ENCODE peak calls at places on chromosome 11, in five cellular contexts. Z is mesendoderm, K is H9, T is IMR-90, R is mesenchymal stem cell. X is an unnamed sample.

GRCh38 chr11:125568970-125569912 is at the start of gene EI24:
- DNase-seq in Z (peak), K (peak), T (peak), R (peak), X (peak)

GRCh38 chr11:70826541-70826943 is 425.8 kb downstream of the SHANK2 start:
- DNase-seq in Z (peak), K (peak), T (no peak), R (no peak), X (no peak)

GRCh38 chr11:15336016-15336415 is 221.3 kb downstream of the INSC start:
- DNase-seq in Z (peak), K (peak), T (no peak), R (no peak), X (no peak)

GRCh38 chr11:111851636-111852035 is 19.7 kb downstream of the ALG9 start:
- DNase-seq in Z (no peak), K (no peak), T (peak), R (peak), X (no peak)

GRCh38 chr11:12149672-12150225 is 39.4 kb downstream of the MICAL2 start:
- DNase-seq in Z (no peak), K (no peak), T (peak), R (peak), X (no peak)

GRCh38 chr11:98130117-98130625 is 890.6 kb upstream of the CNTN5 start:
- DNase-seq in Z (no peak), K (no peak), T (no peak), R (no peak), X (no peak)

GRCh38 chr11:108733479-108734116 is 68.7 kb downstream of the DDX10 start:
- DNase-seq in Z (peak), K (no peak), T (peak), R (peak), X (no peak)

GRCh38 chr11:61695917-61696316 is 15.7 kb downstream of the DAGLA start:
- DNase-seq in Z (peak), K (no peak), T (peak), R (peak), X (peak)

GRCh38 chr11:104254347-104254746 is 90.4 kb upstream of the PDGFD start:
- DNase-seq in Z (peak), K (peak), T (no peak), R (peak), X (peak)

GRCh38 chr11:77136074-77136473 is 8.0 kb downstream of the MYO7A start:
- DNase-seq in Z (no peak), K (no peak), T (peak), R (peak), X (no peak)

GRCh38 chr11:37699644-37700043 is 1101.6 kb upstream of the RAG2 start:
- DNase-seq in Z (peak), K (no peak), T (no peak), R (no peak), X (no peak)

GRCh38 chr11:96481806-96482592 is 92.2 kb downstream of the JRKL start:
- DNase-seq in Z (no peak), K (no peak), T (no peak), R (no peak), X (no peak)

GRCh38 chr11:70611166-70611565 is 212.8 kb downstream of the CTTN start:
- DNase-seq in Z (no peak), K (no peak), T (no peak), R (no peak), X (no peak)

GRCh38 chr11:9827700-9828099 is 163.8 kb downstream of the SWAP70 start:
- DNase-seq in Z (no peak), K (no peak), T (no peak), R (no peak), X (no peak)

GRCh38 chr11:33403344-33403743 is 146.2 kb downstream of the HIPK3 start:
- DNase-seq in Z (no peak), K (no peak), T (no peak), R (no peak), X (no peak)
- H3K23ac ChIP-seq in Z (no peak), K (no peak), T (peak), R (no peak), X (peak)

DNA sequence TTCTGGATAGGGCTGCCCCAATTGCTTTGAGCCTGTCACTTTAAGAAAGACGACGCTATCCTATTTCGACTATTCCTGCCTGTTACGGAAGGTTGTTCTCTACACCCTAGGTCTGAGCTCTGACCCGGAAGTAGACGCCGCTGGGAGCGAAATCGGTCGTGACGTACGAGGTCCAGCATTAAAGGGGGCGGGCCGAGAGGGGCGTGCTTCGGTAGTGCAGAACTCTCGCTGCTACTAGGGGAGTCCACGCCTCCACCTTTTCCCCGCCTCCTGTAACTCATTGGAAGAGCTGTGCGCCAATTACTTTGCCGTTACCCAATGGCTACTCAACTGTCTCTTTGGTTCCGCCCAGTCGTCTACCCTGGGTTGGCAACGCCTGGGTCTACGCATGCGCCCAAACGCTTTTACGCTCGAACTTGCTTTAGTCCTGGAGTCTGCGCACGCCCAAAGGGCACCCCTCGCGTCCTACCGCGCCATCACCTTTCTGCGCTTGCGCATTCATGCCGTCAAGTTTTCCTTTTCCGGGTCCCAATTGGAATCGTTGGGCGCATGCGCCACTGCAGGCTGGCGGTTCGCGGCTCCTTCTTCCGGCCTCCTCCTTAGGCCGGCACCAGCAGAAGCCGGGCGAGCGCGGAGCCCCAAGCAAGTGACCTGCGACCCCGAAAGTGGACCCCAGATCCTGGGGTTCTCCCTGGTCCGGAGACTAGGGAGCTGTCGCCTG is at the start of gene PCNX3:
- DNase-seq in Z (peak), K (peak), T (peak), R (peak), X (peak)
- H3K4ac ChIP-seq in Z (peak), K (no peak), T (peak), R (peak), X (peak)

DNA sequence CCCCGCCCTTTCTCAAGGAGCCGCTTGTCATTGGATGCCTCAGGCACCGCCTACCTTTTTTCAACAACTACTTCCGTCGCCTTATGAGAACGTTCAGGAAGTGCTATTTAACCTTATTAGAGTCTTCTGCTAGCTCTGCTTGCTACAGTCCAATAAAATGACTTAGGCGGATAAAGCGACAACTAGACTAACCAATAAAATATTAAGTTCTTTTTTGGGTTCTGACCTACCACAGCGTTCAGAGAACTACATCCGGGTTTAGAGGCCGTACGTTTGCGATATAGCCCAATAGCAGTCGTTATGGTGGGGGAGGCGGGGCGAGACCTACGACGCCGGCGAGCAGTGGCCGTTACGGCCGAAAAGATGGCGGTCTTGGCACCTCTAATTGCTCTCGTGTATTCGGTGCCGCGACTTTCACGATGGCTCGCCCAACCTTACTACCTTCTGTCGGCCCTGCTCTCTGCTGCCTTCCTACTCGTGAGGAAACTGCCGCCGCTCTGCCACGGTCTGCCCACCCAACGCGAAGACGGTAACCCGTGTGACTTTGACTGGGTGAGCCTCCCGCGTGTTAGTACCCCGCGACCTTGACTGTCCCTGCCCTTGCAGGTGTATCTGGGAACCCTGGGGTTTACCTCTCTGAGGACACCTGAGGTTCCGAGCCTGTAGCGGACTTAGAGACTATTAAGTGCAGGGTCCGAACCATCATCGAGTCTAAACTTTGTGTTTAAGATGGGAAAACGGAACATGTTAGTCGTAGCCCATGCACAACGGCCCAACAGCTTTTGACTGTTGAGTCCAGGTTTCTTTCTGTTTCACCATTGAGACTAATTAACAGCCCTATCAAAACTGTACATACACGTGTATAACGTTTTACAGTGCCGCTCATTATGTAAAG is at the start of gene TMX2:
- DNase-seq in Z (peak), K (peak), T (peak), R (peak), X (peak)
- H3K23ac ChIP-seq in Z (peak), K (no peak), T (peak), R (no peak), X (no peak)

DNA sequence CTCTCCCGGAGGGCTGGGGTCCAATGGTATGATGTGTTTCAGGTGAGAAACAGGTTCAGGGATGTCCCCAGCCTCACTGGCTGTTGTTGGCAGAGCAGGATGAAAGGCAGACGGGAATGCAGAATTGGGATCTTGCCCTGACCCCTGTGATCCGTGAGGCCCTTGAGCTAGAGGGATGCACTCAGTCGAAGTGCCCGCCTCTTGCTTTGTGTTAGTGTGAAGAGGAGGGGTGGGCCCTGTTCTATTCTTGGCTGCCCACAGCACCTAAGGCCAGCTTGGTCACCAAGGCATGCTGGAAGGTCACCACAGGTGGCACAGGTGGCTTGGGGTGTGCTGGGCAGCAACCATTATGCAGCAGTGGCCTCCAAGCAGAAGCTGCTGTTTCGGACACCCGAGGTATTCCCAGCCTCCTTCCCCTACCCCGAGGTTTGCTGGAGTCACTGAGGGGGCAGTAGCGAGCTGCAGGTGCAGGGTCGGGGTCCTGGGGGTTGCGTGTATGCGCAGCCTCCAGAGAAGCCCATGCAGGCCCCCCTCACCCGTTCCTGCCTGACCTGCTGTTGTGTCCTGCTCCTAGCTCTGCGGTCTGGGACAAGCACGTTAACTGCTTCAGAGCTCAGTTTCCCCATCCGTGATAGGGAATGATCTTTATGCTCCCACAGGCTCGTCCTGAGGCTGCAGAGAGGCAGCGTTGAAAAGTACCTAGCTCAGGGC is 12.9 kb downstream of the LRP5 start:
- DNase-seq in Z (no peak), K (peak), T (no peak), R (no peak), X (no peak)
- H3K4ac ChIP-seq in Z (no peak), K (no peak), T (no peak), R (no peak), X (no peak)

GRCh38 chr11:2175659-2176058 is 4.0 kb upstream of the TH start:
- DNase-seq in Z (no peak), K (no peak), T (peak), R (no peak), X (no peak)
- H3K23ac ChIP-seq in Z (no peak), K (no peak), T (no peak), R (no peak), X (no peak)

GRCh38 chr11:65578667-65579066 is 2.8 kb downstream of the EHBP1L1 start:
- DNase-seq in Z (no peak), K (no peak), T (no peak), R (no peak), X (no peak)
- H3K4ac ChIP-seq in Z (no peak), K (no peak), T (no peak), R (no peak), X (no peak)

DNA sequence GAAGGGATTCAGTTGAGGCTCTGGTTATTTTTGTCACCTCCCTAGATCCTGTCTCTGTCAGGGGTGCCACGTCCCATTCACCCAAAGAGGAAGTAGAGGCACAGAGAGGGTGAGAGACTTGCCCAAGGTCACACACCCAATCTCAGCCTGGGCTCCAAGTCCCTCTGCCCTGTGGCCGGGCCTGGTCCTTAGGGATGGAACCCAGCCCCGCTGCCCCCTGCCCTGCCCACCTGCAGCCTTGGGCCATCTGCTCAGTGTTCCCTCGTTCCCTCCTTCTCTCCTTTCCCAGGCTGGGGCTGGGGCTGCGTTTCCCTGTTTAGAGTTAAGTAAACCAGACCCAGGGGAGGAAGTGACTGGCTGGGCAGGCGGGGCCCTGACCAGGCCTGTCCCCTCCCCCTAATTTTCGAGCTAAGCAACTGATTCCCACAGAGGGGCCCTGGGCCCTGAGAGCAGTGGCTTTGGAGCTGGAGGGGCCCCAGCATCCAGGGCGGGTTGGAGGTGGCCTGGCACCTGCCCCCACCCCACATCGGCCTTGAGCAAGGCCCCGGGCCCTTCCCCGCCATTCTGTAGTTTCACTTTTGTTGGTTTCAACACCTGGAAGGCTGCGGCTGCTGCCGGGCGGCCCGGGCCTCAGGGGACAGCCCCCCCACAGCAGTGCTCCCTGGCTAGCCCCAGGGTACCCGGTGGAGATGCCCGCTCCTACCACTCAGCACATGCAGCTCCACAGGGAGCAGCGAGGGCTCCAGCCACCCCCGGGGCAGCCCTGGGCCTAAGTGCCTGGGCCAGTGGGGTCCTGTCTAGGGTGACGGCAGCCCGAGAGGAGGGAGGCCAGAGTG is 1.5 kb downstream of the TCIRG1 start:
- DNase-seq in Z (peak), K (peak), T (peak), R (peak), X (peak)
- H3K23ac ChIP-seq in Z (no peak), K (no peak), T (peak), R (no peak), X (no peak)

DNA sequence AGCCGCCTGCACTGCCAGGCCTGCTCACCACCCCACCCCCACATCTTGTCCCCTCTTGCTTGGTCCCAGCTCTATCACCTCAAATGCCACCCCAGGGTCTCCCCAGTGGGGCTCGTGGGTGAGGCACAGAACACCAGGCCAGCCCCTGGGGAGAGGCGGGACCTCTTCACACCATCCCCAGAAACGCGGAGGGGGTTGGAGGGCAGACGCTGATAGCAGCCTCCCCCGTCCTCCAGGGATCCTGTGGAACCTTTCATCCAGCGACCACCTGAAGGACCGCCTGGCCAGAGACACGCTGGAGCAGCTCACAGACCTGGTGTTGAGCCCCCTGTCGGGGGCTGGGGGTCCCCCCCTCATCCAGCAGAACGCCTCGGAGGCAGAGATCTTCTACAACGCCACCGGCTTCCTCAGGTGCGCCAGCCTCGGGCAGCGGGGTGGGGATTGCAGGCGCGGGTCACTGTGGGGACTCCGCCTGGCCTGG is 5.8 kb downstream of the PKP3 start:
- DNase-seq in Z (no peak), K (no peak), T (no peak), R (no peak), X (no peak)
- H3K4ac ChIP-seq in Z (no peak), K (no peak), T (no peak), R (no peak), X (no peak)

GRCh38 chr11:2886191-2886894 is 768 bp upstream of the CDKN1C start:
- DNase-seq in Z (peak), K (peak), T (no peak), R (peak), X (peak)
- H3K23ac ChIP-seq in Z (no peak), K (no peak), T (no peak), R (no peak), X (no peak)

X was measured in trophoblast cell.